ENCODE peak calls at places on chromosomes 16 and 17, in eight cellular contexts. One of them, this sample, is unnamed.

GRCh38 chr17:79834575-79835469 is 4.4 kb downstream of the CBX4 start:
- DNase-seq in A549: peak
- DNase-seq in OCI-LY7: peak
- DNase-seq in HepG2: no peak
- DNase-seq in HCT116: no peak
- DNase-seq in K562: peak
- DNase-seq in GM23248: no peak
- DNase-seq in PC-9: no peak
- DNase-seq in this sample: no peak

GRCh38 chr17:40448639-40449261 is 5.5 kb downstream of the IGFBP4 start:
- DNase-seq in HCT116: no peak
- DNase-seq in HepG2: peak
- DNase-seq in A549: peak
- DNase-seq in K562: no peak
- DNase-seq in PC-9: no peak
- DNase-seq in OCI-LY7: no peak
- DNase-seq in GM23248: peak
- DNase-seq in this sample: no peak

GRCh38 chr16:71431991-71432390 is 9.9 kb downstream of the TLE7 start:
- DNase-seq in A549: no peak
- DNase-seq in GM23248: no peak
- DNase-seq in PC-9: no peak
- DNase-seq in HCT116: no peak
- DNase-seq in HepG2: no peak
- DNase-seq in K562: no peak
- DNase-seq in OCI-LY7: no peak
- DNase-seq in this sample: no peak

GRCh38 chr16:9297437-9298113 is 206.1 kb downstream of the HAPSTR1 start:
- DNase-seq in HepG2: peak
- DNase-seq in HCT116: peak
- DNase-seq in K562: peak
- DNase-seq in A549: peak
- DNase-seq in PC-9: peak
- DNase-seq in GM23248: peak
- DNase-seq in OCI-LY7: peak
- DNase-seq in this sample: no peak

GRCh38 chr17:57760001-57760400 is 14.9 kb upstream of the CCDC182 start:
- DNase-seq in A549: no peak
- DNase-seq in HCT116: no peak
- DNase-seq in PC-9: no peak
- DNase-seq in HepG2: no peak
- DNase-seq in GM23248: no peak
- DNase-seq in OCI-LY7: no peak
- DNase-seq in K562: no peak
- DNase-seq in this sample: no peak

GRCh38 chr17:61303334-61304096 is 96.1 kb upstream of the TBX2 start:
- DNase-seq in A549: no peak
- DNase-seq in K562: no peak
- DNase-seq in HepG2: no peak
- DNase-seq in HCT116: no peak
- DNase-seq in GM23248: peak
- DNase-seq in PC-9: no peak
- DNase-seq in OCI-LY7: no peak
- DNase-seq in this sample: no peak

GRCh38 chr17:11486726-11487310 is 111.5 kb upstream of the DNAH9 start:
- DNase-seq in HCT116: no peak
- DNase-seq in HepG2: no peak
- DNase-seq in PC-9: no peak
- DNase-seq in GM23248: no peak
- DNase-seq in A549: no peak
- DNase-seq in K562: no peak
- DNase-seq in OCI-LY7: no peak
- DNase-seq in this sample: no peak

GRCh38 chr17:43936434-43936833 is 5.8 kb downstream of the PPY start:
- DNase-seq in K562: no peak
- DNase-seq in HCT116: no peak
- DNase-seq in OCI-LY7: no peak
- DNase-seq in GM23248: peak
- DNase-seq in PC-9: no peak
- DNase-seq in HepG2: no peak
- DNase-seq in A549: no peak
- DNase-seq in this sample: peak

GRCh38 chr17:77716289-77716929 is 242.1 kb upstream of the TNRC6C start:
- DNase-seq in HepG2: no peak
- DNase-seq in HCT116: no peak
- DNase-seq in K562: no peak
- DNase-seq in PC-9: no peak
- DNase-seq in OCI-LY7: no peak
- DNase-seq in GM23248: no peak
- DNase-seq in A549: no peak
- DNase-seq in this sample: no peak

GRCh38 chr17:54111576-54111975 is 288.8 kb downstream of the KIF2B start:
- DNase-seq in K562: no peak
- DNase-seq in OCI-LY7: no peak
- DNase-seq in HepG2: no peak
- DNase-seq in HCT116: no peak
- DNase-seq in GM23248: no peak
- DNase-seq in A549: no peak
- DNase-seq in PC-9: no peak
- DNase-seq in this sample: no peak

GRCh38 chr16:9306753-9307152 is 215.3 kb downstream of the HAPSTR1 start:
- DNase-seq in PC-9: no peak
- DNase-seq in GM23248: no peak
- DNase-seq in A549: no peak
- DNase-seq in HepG2: no peak
- DNase-seq in HCT116: no peak
- DNase-seq in OCI-LY7: no peak
- DNase-seq in K562: no peak
- DNase-seq in this sample: no peak

GRCh38 chr16:88989852-88990547 is 13.0 kb upstream of the CBFA2T3 start:
- DNase-seq in OCI-LY7: no peak
- DNase-seq in GM23248: no peak
- DNase-seq in A549: no peak
- DNase-seq in K562: no peak
- DNase-seq in HCT116: no peak
- DNase-seq in HepG2: no peak
- DNase-seq in PC-9: no peak
- DNase-seq in this sample: no peak

GRCh38 chr16:51971184-51971583 is 575.8 kb downstream of the TOX3 start:
- DNase-seq in K562: no peak
- DNase-seq in HCT116: no peak
- DNase-seq in OCI-LY7: peak
- DNase-seq in PC-9: no peak
- DNase-seq in HepG2: no peak
- DNase-seq in GM23248: peak
- DNase-seq in A549: peak
- DNase-seq in this sample: peak

GRCh38 chr16:50680907-50681885 is at the start of gene SNX20:
- DNase-seq in A549: no peak
- DNase-seq in K562: no peak
- DNase-seq in OCI-LY7: peak
- DNase-seq in GM23248: no peak
- DNase-seq in HepG2: no peak
- DNase-seq in HCT116: no peak
- DNase-seq in PC-9: no peak
- DNase-seq in this sample: no peak

GRCh38 chr17:21024024-21024423 is 18.8 kb downstream of the USP22 start:
- DNase-seq in PC-9: no peak
- DNase-seq in GM23248: no peak
- DNase-seq in HepG2: no peak
- DNase-seq in A549: no peak
- DNase-seq in OCI-LY7: no peak
- DNase-seq in HCT116: no peak
- DNase-seq in K562: no peak
- DNase-seq in this sample: no peak

GRCh38 chr17:21027031-21027430 is 15.8 kb downstream of the USP22 start:
- DNase-seq in PC-9: no peak
- DNase-seq in HCT116: no peak
- DNase-seq in A549: no peak
- DNase-seq in HepG2: no peak
- DNase-seq in OCI-LY7: no peak
- DNase-seq in K562: no peak
- DNase-seq in GM23248: no peak
- DNase-seq in this sample: no peak

GRCh38 chr17:21029032-21029431 is 13.8 kb downstream of the USP22 start:
- DNase-seq in K562: no peak
- DNase-seq in A549: peak
- DNase-seq in PC-9: no peak
- DNase-seq in OCI-LY7: no peak
- DNase-seq in GM23248: peak
- DNase-seq in HCT116: no peak
- DNase-seq in HepG2: no peak
- DNase-seq in this sample: peak

GRCh38 chr17:21028192-21028591 is 14.6 kb downstream of the USP22 start:
- DNase-seq in HepG2: no peak
- DNase-seq in OCI-LY7: no peak
- DNase-seq in PC-9: no peak
- DNase-seq in HCT116: no peak
- DNase-seq in GM23248: no peak
- DNase-seq in K562: no peak
- DNase-seq in A549: no peak
- DNase-seq in this sample: no peak

DNA sequence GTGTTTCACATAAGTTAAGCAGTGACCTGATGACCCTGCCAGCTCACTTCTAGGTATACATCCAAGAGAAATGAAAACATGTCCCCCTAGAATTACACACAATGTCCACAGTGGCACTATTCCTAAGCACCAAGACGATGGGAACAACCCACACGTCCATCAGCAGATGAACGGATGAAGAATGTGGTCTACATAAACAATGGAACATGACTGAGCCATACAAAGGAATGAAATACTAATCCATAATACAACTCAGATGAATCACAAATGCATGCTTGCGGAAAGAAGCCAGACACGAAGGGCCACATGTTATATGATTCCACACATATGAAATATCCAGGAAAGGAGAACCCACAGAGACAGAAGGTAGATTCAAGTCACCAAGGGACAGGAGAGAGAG is 17.4 kb downstream of the USP22 start:
- DNase-seq in PC-9: no peak
- DNase-seq in K562: no peak
- DNase-seq in GM23248: peak
- DNase-seq in OCI-LY7: no peak
- DNase-seq in A549: no peak
- DNase-seq in HepG2: no peak
- DNase-seq in HCT116: no peak
- DNase-seq in this sample: no peak
- H3K4me2 ChIP-seq in PC-9: no peak
- H3K4me2 ChIP-seq in K562: no peak
- H3K4me2 ChIP-seq in GM23248: no peak
- H3K4me2 ChIP-seq in OCI-LY7: no peak
- H3K4me2 ChIP-seq in A549: no peak
- H3K4me2 ChIP-seq in HepG2: no peak
- H3K4me2 ChIP-seq in HCT116: no peak
- H3K4me2 ChIP-seq in this sample: no peak

GRCh38 chr17:49018673-49019215 is 21.6 kb downstream of the IGF2BP1 start:
- DNase-seq in HepG2: no peak
- DNase-seq in PC-9: no peak
- DNase-seq in GM23248: no peak
- DNase-seq in HCT116: no peak
- DNase-seq in A549: no peak
- DNase-seq in OCI-LY7: no peak
- DNase-seq in K562: no peak
- DNase-seq in this sample: no peak

GRCh38 chr17:49020609-49021008 is 23.4 kb downstream of the IGF2BP1 start:
- DNase-seq in GM23248: no peak
- DNase-seq in PC-9: no peak
- DNase-seq in A549: no peak
- DNase-seq in HepG2: no peak
- DNase-seq in OCI-LY7: no peak
- DNase-seq in HCT116: no peak
- DNase-seq in K562: no peak
- DNase-seq in this sample: no peak

GRCh38 chr17:49021768-49022103 is 24.6 kb downstream of the IGF2BP1 start:
- DNase-seq in GM23248: no peak
- DNase-seq in A549: no peak
- DNase-seq in PC-9: no peak
- DNase-seq in OCI-LY7: no peak
- DNase-seq in K562: no peak
- DNase-seq in HCT116: no peak
- DNase-seq in HepG2: no peak
- DNase-seq in this sample: no peak

GRCh38 chr17:49022391-49022941 is 25.3 kb downstream of the IGF2BP1 start:
- DNase-seq in HepG2: peak
- DNase-seq in GM23248: no peak
- DNase-seq in PC-9: peak
- DNase-seq in HCT116: no peak
- DNase-seq in A549: peak
- DNase-seq in K562: no peak
- DNase-seq in OCI-LY7: no peak
- DNase-seq in this sample: no peak

DNA sequence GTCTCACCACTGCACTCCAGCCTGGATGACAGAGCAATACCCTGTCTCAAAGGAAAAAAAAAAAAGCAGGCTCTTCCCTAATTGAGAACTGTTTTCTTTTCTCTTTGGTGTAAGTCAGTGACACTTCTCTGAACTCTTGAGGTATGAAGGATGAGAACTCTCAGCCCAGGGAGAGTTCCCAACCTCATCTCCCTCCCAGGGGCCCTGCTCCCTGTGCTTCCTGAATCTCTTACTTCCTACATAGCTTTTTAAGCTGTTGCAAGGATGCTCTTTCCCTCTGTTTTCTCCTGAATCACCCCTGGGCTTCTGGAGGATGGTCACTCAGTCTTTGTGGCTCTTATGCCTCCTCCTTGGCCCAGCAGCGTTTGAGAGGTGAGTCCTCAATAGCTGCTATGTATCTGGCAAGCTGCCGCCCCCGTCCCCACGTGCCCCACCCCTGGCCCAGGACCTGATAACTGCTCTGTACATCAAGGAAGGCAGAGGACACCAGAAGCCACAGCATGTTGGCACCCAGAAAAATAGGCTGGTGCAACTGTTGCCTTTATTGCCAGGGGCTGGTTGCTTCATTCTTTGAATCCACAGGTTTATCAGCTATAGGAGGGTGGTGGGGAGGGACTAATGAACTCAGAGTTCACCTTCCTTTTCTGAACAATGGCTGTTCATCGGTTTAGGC is 24.0 kb downstream of the IGF2BP1 start:
- DNase-seq in GM23248: peak
- DNase-seq in K562: no peak
- DNase-seq in HepG2: peak
- DNase-seq in OCI-LY7: no peak
- DNase-seq in PC-9: no peak
- DNase-seq in A549: no peak
- DNase-seq in HCT116: no peak
- DNase-seq in this sample: no peak
- H3K4me2 ChIP-seq in GM23248: no peak
- H3K4me2 ChIP-seq in K562: no peak
- H3K4me2 ChIP-seq in HepG2: peak
- H3K4me2 ChIP-seq in OCI-LY7: no peak
- H3K4me2 ChIP-seq in PC-9: no peak
- H3K4me2 ChIP-seq in A549: peak
- H3K4me2 ChIP-seq in HCT116: no peak
- H3K4me2 ChIP-seq in this sample: no peak

GRCh38 chr17:27443491-27443890 is 12.8 kb upstream of the KSR1 start:
- DNase-seq in PC-9: no peak
- DNase-seq in GM23248: no peak
- DNase-seq in HepG2: no peak
- DNase-seq in K562: no peak
- DNase-seq in HCT116: no peak
- DNase-seq in A549: no peak
- DNase-seq in OCI-LY7: no peak
- DNase-seq in this sample: no peak
- H3K4me2 ChIP-seq in PC-9: no peak
- H3K4me2 ChIP-seq in GM23248: no peak
- H3K4me2 ChIP-seq in HepG2: no peak
- H3K4me2 ChIP-seq in K562: no peak
- H3K4me2 ChIP-seq in HCT116: no peak
- H3K4me2 ChIP-seq in A549: no peak
- H3K4me2 ChIP-seq in OCI-LY7: no peak
- H3K4me2 ChIP-seq in this sample: no peak

GRCh38 chr16:1347286-1347855 is 4.3 kb downstream of the TSR3 start:
- DNase-seq in HepG2: no peak
- DNase-seq in PC-9: no peak
- DNase-seq in K562: no peak
- DNase-seq in HCT116: no peak
- DNase-seq in GM23248: no peak
- DNase-seq in OCI-LY7: no peak
- DNase-seq in A549: no peak
- DNase-seq in this sample: no peak
- H3K4me2 ChIP-seq in HepG2: no peak
- H3K4me2 ChIP-seq in PC-9: no peak
- H3K4me2 ChIP-seq in K562: no peak
- H3K4me2 ChIP-seq in HCT116: no peak
- H3K4me2 ChIP-seq in GM23248: no peak
- H3K4me2 ChIP-seq in OCI-LY7: no peak
- H3K4me2 ChIP-seq in A549: no peak
- H3K4me2 ChIP-seq in this sample: no peak

This sample was measured in mammary epithelial cell.